ENCODE peak calls at places on chromosomes 16 and 17, in four cellular contexts. N is GM12878, K is HL-60, F is K562. M is an unnamed sample.
A peak's percentile ranks its signal among the peaks of the same experiment; 100 is the strongest.

GRCh38 chr17:34167359-34167758 is 87.7 kb upstream of the CCL2 start:
- DNase-seq in N (no peak), K (no peak), F (no peak), M (no peak)

GRCh38 chr17:16931318-16932060 is 40.4 kb downstream of the TNFRSF13B start:
- DNase-seq in N (no peak), K (no peak), F (no peak), M (no peak)

GRCh38 chr17:39144414-39144813 is 7.0 kb downstream of the PLXDC1 start:
- DNase-seq in N (no peak), K (no peak), F (no peak), M (no peak)

GRCh38 chr17:40350410-40351184 is 13.9 kb downstream of the GJD3 start:
- DNase-seq in N (no peak), K (no peak), F (peak; percentile 47), M (no peak)

GRCh38 chr16:11700264-11701029 is 32.2 kb downstream of the SNN start:
- DNase-seq in N (no peak), K (peak; percentile 35), F (no peak), M (no peak)

GRCh38 chr16:63008688-63009087 is 972.5 kb upstream of the CDH8 start:
- DNase-seq in N (no peak), K (no peak), F (no peak), M (no peak)

GRCh38 chr17:60743812-60744211 is 66.2 kb downstream of the BCAS3 start:
- DNase-seq in N (no peak), K (no peak), F (no peak), M (no peak)

GRCh38 chr16:88883117-88883895 is 16.8 kb upstream of the PABPN1L start:
- DNase-seq in N (no peak), K (no peak), F (no peak), M (no peak)

GRCh38 chr16:10847166-10847565 is 28.6 kb upstream of the TVP23A start:
- DNase-seq in N (no peak), K (no peak), F (no peak), M (no peak)

GRCh38 chr16:58039829-58040495 is 14.4 kb downstream of the MMP15 start:
- DNase-seq in N (no peak), K (no peak), F (no peak), M (no peak)

GRCh38 chr17:64355536-64356303 is 34.9 kb downstream of the PECAM1 start:
- DNase-seq in N (no peak), K (no peak), F (no peak), M (no peak)

GRCh38 chr16:74438492-74438979 is 17.3 kb upstream of the CLEC18B start:
- DNase-seq in N (no peak), K (no peak), F (no peak), M (no peak)

GRCh38 chr16:78249056-78249455 is 149.6 kb downstream of the WWOX start:
- DNase-seq in N (no peak), K (no peak), F (peak; percentile 10), M (no peak)

GRCh38 chr16:73319747-73320146 is 271.8 kb upstream of the ZFHX3 start:
- DNase-seq in N (no peak), K (no peak), F (no peak), M (no peak)

GRCh38 chr16:47732806-47733150 is 271.6 kb downstream of the PHKB start:
- DNase-seq in N (no peak), K (no peak), F (no peak), M (no peak)

GRCh38 chr16:77584205-77584859 is 138.0 kb upstream of the NUDT7 start:
- DNase-seq in N (no peak), K (peak; percentile 14), F (peak; percentile 55), M (peak; percentile 30)

GRCh38 chr17:80009391-80010282 is 26.0 kb downstream of the TBC1D16 start:
- DNase-seq in N (no peak), K (no peak), F (no peak), M (no peak)

GRCh38 chr16:81517630-81518438 is 73.2 kb downstream of the CMIP start:
- DNase-seq in N (no peak), K (no peak), F (no peak), M (no peak)

GRCh38 chr17:69388791-69389442 is 25.6 kb upstream of the MAP2K6 start:
- DNase-seq in N (no peak), K (no peak), F (no peak), M (no peak)

GRCh38 chr17:13346081-13346533 is 255.6 kb downstream of the HS3ST3A1 start:
- DNase-seq in N (no peak), K (no peak), F (peak; percentile 47), M (no peak)

GRCh38 chr16:62068747-62069146 is 32.5 kb upstream of the CDH8 start:
- DNase-seq in N (no peak), K (peak; percentile 2), F (peak; percentile 21), M (peak; percentile 9)

GRCh38 chr17:43932357-43932756 is 9.9 kb downstream of the PPY start:
- DNase-seq in N (no peak), K (no peak), F (no peak), M (no peak)

GRCh38 chr17:81334419-81334896 is 39.4 kb upstream of the SLC38A10 start:
- DNase-seq in N (no peak), K (no peak), F (no peak), M (no peak)

GRCh38 chr16:80931985-80932720 is 74.5 kb downstream of the CMC2 start:
- DNase-seq in N (no peak), K (no peak), F (no peak), M (peak; percentile 56)

GRCh38 chr17:76224321-76224852 is 15.9 kb downstream of the RNF157 start:
- DNase-seq in N (no peak), K (no peak), F (no peak), M (no peak)

GRCh38 chr16:56450275-56450889 is 750 bp downstream of the NUDT21 start:
- DNase-seq in N (no peak), K (peak; percentile 18), F (peak; percentile 32), M (no peak)

GRCh38 chr17:47999612-48000011 is 28.7 kb downstream of the CDK5RAP3 start:
- DNase-seq in N (no peak), K (no peak), F (no peak), M (no peak)

GRCh38 chr16:1863681-1864460 is 8.1 kb downstream of the MEIOB start:
- DNase-seq in N (no peak), K (no peak), F (peak; percentile 29), M (no peak)

GRCh38 chr17:68972119-68972704 is 17.0 kb upstream of the ABCA8 start:
- DNase-seq in N (no peak), K (no peak), F (peak; percentile 48), M (no peak)

GRCh38 chr16:69417537-69418199 is 6.8 kb upstream of the CYB5B start:
- DNase-seq in N (no peak), K (no peak), F (no peak), M (no peak)

GRCh38 chr17:81030726-81031570 is 4.0 kb upstream of the BAIAP2 start:
- DNase-seq in N (no peak), K (no peak), F (no peak), M (peak; percentile 3)

GRCh38 chr16:17375388-17376304 is 95.1 kb downstream of the XYLT1 start:
- DNase-seq in N (no peak), K (peak; percentile 60), F (no peak), M (no peak)

GRCh38 chr17:8479431-8479947 is 43.8 kb downstream of the NDEL1 start:
- DNase-seq in N (no peak), K (no peak), F (no peak), M (no peak)

DNA sequence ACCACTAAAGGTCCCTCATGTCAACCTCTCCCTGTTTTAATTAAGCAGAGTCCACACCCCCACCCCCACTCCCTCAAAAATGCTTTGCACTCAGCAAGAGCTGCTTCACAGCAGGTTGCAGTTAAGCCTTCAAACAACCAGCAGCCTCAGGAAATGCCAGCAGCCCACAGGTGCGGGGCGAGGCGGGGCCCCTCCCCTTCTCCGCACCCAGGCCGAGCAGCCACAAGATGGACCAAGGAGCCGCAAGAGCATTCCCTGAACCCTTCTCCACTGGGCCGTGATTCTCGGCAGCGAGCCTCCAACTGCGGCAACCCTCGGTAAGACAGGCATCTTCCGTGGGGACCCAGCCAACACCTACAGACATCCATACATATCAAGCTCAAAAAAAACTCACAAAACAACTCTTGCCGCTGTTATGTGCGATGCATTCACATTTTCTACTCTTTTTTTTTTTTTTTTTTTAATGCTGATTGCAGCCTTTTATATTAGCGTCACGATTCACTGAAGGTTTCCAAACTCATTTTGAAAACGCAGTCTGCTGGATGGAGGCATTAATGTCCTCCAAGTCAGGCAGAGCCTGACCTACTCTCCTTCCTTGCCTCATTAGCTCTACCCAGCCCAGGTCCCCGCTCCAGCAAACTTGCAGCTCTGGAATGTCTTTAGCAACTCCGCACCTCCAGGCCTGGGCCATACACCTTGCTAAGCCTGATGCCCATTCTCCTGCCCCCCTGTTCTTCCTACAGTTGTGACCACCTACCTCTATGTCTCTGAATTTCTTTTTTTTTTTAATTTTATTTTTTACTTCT is 66.0 kb downstream of the AXIN2 start:
- DNase-seq in N (no peak), K (no peak), F (no peak), M (no peak)
- TF ChIP-seq SPI1 in N (no peak), K (no peak), F (no peak), M (no peak)

GRCh38 chr17:36544320-36545092 is at the start of gene GGNBP2:
- DNase-seq in N (peak; percentile 66), K (peak; percentile 87), F (peak; percentile 96), M (peak; percentile 79)
- TF ChIP-seq POLR2AphosphoS5 in N (peak; percentile 78), K (peak; percentile 90), F (peak; percentile 88), M (peak; percentile 89)

DNA sequence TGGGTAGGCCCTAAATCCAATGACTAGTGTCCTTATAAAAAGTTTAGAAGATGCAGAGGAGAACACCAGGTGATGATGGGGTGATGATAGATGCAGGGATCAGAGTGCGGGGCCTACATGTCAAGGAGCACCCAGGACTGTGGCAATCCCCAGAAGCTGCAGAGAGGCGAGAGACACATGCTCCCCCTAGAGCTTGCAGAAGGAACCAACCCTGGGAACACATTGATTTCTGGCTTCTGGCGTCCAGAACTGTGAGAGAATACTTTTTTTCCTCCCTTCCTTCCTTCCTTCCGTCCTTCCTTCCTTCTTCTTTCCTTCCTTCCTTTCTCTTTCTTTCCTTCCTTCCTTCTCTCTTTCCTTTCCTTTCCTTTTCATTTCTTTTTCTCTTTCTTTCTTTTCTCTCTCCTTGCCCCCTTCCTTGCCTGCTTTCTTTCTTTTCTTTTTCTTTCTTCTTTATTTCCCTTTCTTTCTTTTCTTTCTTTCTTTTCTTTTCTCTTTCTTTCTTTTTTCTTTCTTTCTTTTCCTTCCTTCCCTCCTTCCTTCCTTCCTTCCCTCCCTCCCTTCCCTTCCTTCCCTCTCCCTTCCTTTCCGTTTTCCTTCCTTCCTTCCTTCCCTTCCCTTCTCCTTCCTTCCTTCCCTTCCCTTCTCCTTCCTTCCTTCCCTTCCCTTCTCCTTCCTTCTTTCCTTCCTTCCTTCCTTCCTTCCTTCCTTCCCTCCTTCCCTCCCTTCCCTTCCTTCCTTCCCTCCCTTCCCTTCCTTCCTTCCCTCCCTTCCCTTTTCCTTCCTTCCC is 134.3 kb downstream of the HAPSTR1 start:
- DNase-seq in N (no peak), K (no peak), F (peak; percentile 33), M (no peak)
- TF ChIP-seq SPI1 in N (no peak), K (no peak), F (no peak), M (no peak)

GRCh38 chr17:77451271-77451893 is 310.6 kb downstream of the SEC14L1 start:
- DNase-seq in N (no peak), K (no peak), F (peak; percentile 84), M (no peak)
- TF ChIP-seq POLR2AphosphoS5 in N (peak; percentile 53), K (no peak), F (no peak), M (peak; percentile 71)

DNA sequence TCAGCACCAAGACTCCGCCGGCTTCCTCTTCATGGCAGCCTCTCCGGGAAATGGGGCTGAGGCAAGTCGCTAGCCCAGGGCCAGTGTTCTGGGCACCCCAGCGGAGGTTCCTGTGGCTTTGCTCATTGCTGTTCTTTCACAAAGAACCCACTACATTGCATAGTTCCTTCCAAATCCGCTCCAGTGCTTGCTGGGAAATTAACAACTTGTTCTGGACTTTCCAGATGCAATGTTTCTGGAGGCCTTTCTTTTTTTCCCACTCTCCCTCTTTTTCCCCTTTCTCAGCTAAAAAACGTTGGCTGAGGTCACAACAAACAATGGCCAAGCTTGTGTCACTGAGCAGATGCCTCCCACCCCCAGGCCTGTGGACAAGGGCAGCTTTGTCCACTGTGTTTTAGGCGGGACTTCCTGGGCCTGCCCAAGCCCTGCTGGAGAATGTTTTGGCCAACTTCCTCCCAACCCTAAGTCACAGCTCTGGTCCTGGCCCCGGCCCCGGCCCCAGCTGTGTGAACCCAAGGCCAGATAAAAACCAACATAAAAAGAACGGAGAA is 131.5 kb upstream of the RCVRN start:
- DNase-seq in N (no peak), K (no peak), F (no peak), M (no peak)
- TF ChIP-seq SPI1 in N (no peak), K (no peak), F (no peak), M (no peak)